ENCODE peak calls at places on chromosomes 3 and 15, in four cellular contexts. S, B, A and Y are unnamed samples.

GRCh38 chr15:67927501-67928156 is 87.8 kb upstream of the RNU6-1 start:
- DNase-seq in S (peak), B (peak), A (no peak), Y (no peak)

GRCh38 chr15:58302832-58303231 is 129.0 kb upstream of the LIPC start:
- DNase-seq in S (no peak), B (no peak), A (no peak), Y (no peak)

GRCh38 chr15:75904241-75904631 is 558 bp downstream of the FBXO22 start:
- DNase-seq in S (no peak), B (no peak), A (no peak), Y (peak)

GRCh38 chr3:155492841-155493240 is 199.4 kb upstream of the STRIT1 start:
- DNase-seq in S (no peak), B (no peak), A (no peak), Y (no peak)

GRCh38 chr3:49165771-49166751 is at the start of gene CCDC71:
- DNase-seq in S (no peak), B (peak), A (no peak), Y (peak)

GRCh38 chr3:182248349-182248880 is 536.7 kb downstream of the SOX2 start:
- DNase-seq in S (no peak), B (no peak), A (no peak), Y (no peak)

GRCh38 chr3:123028233-123028828 is 768 bp upstream of the SEMA5B start:
- DNase-seq in S (peak), B (peak), A (peak), Y (no peak)

GRCh38 chr3:33665294-33665693 is 52.8 kb downstream of the CLASP2 start:
- DNase-seq in S (no peak), B (no peak), A (no peak), Y (no peak)

GRCh38 chr3:10315771-10316344 is 5.1 kb downstream of the SEC13 start:
- DNase-seq in S (no peak), B (no peak), A (no peak), Y (no peak)

GRCh38 chr15:65171428-65171827 is 13.7 kb downstream of the CLPX start:
- DNase-seq in S (no peak), B (no peak), A (no peak), Y (no peak)

GRCh38 chr3:154642066-154642619 is 212.2 kb upstream of the GPR149 start:
- DNase-seq in S (no peak), B (no peak), A (no peak), Y (no peak)

GRCh38 chr3:104214937-104215336 is 1151.8 kb upstream of the ALCAM start:
- DNase-seq in S (no peak), B (no peak), A (no peak), Y (no peak)

GRCh38 chr15:92930061-92930460 is 29.9 kb downstream of the CHD2 start:
- DNase-seq in S (no peak), B (no peak), A (no peak), Y (no peak)

GRCh38 chr15:70535071-70535954 is 228.0 kb downstream of the UACA start:
- DNase-seq in S (no peak), B (no peak), A (no peak), Y (no peak)

DNA sequence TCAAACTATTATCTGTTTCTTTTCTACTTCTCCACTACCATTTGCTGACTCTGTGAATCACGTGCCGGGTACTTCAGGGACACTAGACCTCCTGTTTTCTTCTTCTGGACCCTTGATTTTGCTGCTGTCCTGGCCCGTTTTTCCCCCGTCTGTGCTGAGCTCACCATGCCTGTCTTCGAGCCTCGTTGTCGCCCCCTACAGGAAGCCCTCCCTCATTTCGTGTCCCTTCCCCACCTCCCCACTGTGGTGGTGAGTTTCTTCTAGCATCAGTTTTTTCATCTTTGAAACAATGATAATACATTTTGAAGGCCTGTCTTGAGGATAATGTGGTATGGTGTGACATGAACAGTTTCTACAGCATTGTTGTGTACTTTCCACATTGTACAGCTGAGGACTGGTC is 12.8 kb downstream of the GABRG3 start:
- DNase-seq in S (no peak), B (no peak), A (no peak), Y (no peak)
- TF ChIP-seq CTCF in S (no peak), B (no peak), A (no peak), Y (peak)

GRCh38 chr3:16723994-16724393 is 118.8 kb upstream of the DAZL start:
- DNase-seq in S (no peak), B (no peak), A (no peak), Y (no peak)
- TF ChIP-seq CTCF in S (no peak), B (no peak), A (peak), Y (peak)

GRCh38 chr3:143430582-143430981 is 311.0 kb downstream of the CHST2 start:
- DNase-seq in S (no peak), B (no peak), A (no peak), Y (no peak)

GRCh38 chr3:143441772-143442171 is 322.2 kb downstream of the CHST2 start:
- DNase-seq in S (no peak), B (no peak), A (no peak), Y (no peak)

GRCh38 chr3:143439785-143440184 is 320.2 kb downstream of the CHST2 start:
- DNase-seq in S (no peak), B (no peak), A (no peak), Y (no peak)

GRCh38 chr3:143433787-143434378 is 314.3 kb downstream of the CHST2 start:
- DNase-seq in S (no peak), B (no peak), A (no peak), Y (no peak)

DNA sequence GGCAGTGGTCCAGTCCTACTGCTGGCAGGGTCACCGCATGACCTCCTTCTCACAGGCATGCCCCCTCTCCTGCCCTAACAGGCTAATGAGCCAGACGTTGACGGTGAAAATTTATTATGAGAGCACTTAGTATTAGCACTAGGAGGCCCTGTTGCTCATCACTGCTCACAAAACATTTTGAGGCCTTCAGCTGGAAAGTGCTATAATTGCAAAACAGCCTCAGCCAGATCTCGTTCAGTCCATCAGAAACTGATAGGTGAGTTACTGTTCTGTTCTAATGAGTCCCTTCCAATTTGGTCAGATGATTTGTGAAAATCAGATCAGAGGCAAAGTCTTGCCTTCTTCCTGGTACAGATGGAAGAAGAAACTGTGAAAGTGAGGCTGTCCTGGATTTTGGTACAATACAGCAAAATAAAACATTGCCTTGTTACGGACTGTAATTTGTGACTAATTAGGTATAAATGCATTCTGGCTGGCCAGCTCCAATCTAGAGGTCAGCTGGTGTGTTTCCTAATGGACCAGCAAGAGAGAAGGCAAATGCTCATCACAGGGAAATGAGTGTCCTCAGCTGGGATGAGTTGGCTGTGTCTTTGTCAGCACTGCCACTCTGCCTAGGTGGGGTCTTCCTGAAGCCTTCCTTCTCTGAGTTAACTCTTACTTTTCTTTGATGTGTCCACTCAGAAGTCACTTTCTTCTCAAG is 316.8 kb downstream of the CHST2 start:
- DNase-seq in S (no peak), B (no peak), A (no peak), Y (no peak)
- TF ChIP-seq CTCF in S (no peak), B (no peak), A (no peak), Y (no peak)

GRCh38 chr3:12815078-12815477 is 18.6 kb downstream of the CAND2 start:
- DNase-seq in S (no peak), B (no peak), A (no peak), Y (no peak)

GRCh38 chr3:12816521-12817340 is 20.3 kb downstream of the CAND2 start:
- DNase-seq in S (no peak), B (no peak), A (no peak), Y (no peak)

GRCh38 chr3:12817341-12817705 is 20.8 kb downstream of the CAND2 start:
- DNase-seq in S (no peak), B (peak), A (no peak), Y (no peak)

GRCh38 chr3:12813967-12814366 is 17.5 kb downstream of the CAND2 start:
- DNase-seq in S (no peak), B (no peak), A (no peak), Y (no peak)

DNA sequence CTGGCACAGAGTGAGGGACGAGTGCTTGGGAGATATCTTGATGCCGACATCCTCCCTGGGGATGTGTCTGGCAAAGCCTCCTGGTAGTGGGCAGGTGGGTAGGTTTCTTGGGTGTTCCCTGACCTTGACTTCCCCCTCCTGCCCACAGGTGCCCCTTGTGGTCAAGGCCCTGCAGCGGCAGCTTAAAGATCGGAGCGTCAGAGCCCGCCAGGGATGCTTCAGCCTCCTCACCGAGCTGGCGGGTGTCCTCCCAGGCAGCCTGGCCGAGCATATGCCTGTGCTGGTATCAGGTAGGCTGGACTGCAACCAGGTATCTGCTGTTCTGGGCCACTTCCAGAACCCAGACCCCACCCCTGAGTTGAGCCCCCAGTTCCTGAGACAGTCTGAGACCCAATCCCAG is 19.2 kb downstream of the CAND2 start:
- DNase-seq in S (no peak), B (no peak), A (no peak), Y (no peak)
- TF ChIP-seq CTCF in S (no peak), B (no peak), A (peak), Y (no peak)

GRCh38 chr3:113695426-113695817 is 1.0 kb downstream of the USF3 start:
- DNase-seq in S (no peak), B (no peak), A (no peak), Y (no peak)

GRCh38 chr3:113698213-113698742 is 1.8 kb upstream of the USF3 start:
- DNase-seq in S (no peak), B (no peak), A (no peak), Y (no peak)

GRCh38 chr3:113695818-113696645 is at the start of gene USF3:
- DNase-seq in S (no peak), B (peak), A (peak), Y (peak)

GRCh38 chr3:113697192-113698090 is 999 bp upstream of the USF3 start:
- DNase-seq in S (no peak), B (peak), A (no peak), Y (no peak)

GRCh38 chr3:113696658-113697191 is 283 bp upstream of the USF3 start:
- DNase-seq in S (peak), B (peak), A (peak), Y (peak)
- TF ChIP-seq CTCF in S (peak), B (peak), A (no peak), Y (no peak)

DNA sequence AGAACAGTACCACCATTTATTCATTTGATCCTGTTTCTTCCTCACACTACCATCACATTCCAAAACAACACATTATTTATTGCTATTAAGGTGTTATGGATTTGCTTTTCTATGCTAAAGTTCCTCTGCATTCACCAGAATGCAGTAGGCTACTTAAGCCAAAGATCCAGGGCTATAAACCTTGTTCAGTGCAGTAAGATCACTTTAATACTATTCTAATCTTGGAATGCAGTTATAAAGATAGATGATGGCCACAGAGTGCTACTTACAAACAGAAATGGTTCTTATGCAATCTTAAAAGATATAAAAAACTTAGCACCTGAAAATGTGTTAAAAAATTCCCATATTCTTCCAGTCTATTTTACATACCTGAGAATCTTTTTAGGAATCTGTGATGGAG is 107.5 kb upstream of the TSPAN3 start:
- DNase-seq in S (no peak), B (no peak), A (no peak), Y (no peak)
- TF ChIP-seq CTCF in S (no peak), B (no peak), A (no peak), Y (no peak)

GRCh38 chr3:32146669-32147315 is 40.4 kb downstream of the GPD1L start:
- DNase-seq in S (no peak), B (no peak), A (no peak), Y (no peak)

GRCh38 chr3:32147509-32147908 is 41.1 kb downstream of the GPD1L start:
- DNase-seq in S (no peak), B (no peak), A (no peak), Y (no peak)

GRCh38 chr3:32143849-32144757 is 37.7 kb downstream of the GPD1L start:
- DNase-seq in S (peak), B (no peak), A (peak), Y (peak)

GRCh38 chr3:32148356-32148755 is 41.9 kb downstream of the GPD1L start:
- DNase-seq in S (no peak), B (no peak), A (no peak), Y (no peak)

GRCh38 chr3:32147935-32148334 is 41.5 kb downstream of the GPD1L start:
- DNase-seq in S (no peak), B (no peak), A (no peak), Y (no peak)
- TF ChIP-seq CTCF in S (no peak), B (no peak), A (peak), Y (peak)